ENCODE peak calls at places on chromosomes 4 and X, in five cellular contexts. X, F, P, K and W are unnamed samples.

GRCh38 chr4:42625366-42625765 is 31.5 kb downstream of the ATP8A1 start:
- DNase-seq in F (no peak), P (no peak), X (no peak), K (no peak), W (no peak)

GRCh38 chr4:122716825-122717448 is 15.6 kb upstream of the BBS12 start:
- DNase-seq in X (peak), F (peak), P (peak), K (peak), W (peak)

GRCh38 chrX:104108955-104109354 is 3.4 kb upstream of the ZCCHC18 start:
- DNase-seq in P (no peak), K (no peak), X (no peak), F (no peak), W (no peak)

GRCh38 chrX:19003756-19004155 is 19.8 kb upstream of the PHKA2 start:
- DNase-seq in X (no peak), P (no peak), F (no peak), K (no peak), W (no peak)

GRCh38 chr4:29553842-29554241 is 1166.3 kb upstream of the PCDH7 start:
- DNase-seq in K (no peak), F (no peak), P (peak), X (no peak), W (peak)

GRCh38 chr4:73648478-73648877 is 28.2 kb upstream of the RASSF6 start:
- DNase-seq in X (no peak), P (no peak), K (no peak), F (no peak), W (peak)

GRCh38 chrX:115486510-115486909 is 74.5 kb upstream of the PLS3 start:
- DNase-seq in P (no peak), K (no peak), F (no peak), X (no peak), W (no peak)

GRCh38 chr4:91936301-91936700 is 367.5 kb upstream of the GRID2 start:
- DNase-seq in X (no peak), F (no peak), P (no peak), K (no peak), W (peak)

GRCh38 chrX:16785247-16786138 is 773 bp upstream of the TXLNG start:
- DNase-seq in P (peak), X (peak), K (no peak), F (no peak), W (peak)

GRCh38 chr4:185202984-185203379 is 818 bp downstream of the CFAP97 start:
- DNase-seq in X (no peak), F (no peak), K (no peak), P (no peak), W (no peak)

GRCh38 chr4:7217453-7218310 is 25.3 kb downstream of the SORCS2 start:
- DNase-seq in X (peak), K (peak), F (no peak), P (no peak), W (no peak)

GRCh38 chr4:183142566-183143545 is 43.8 kb downstream of the WWC2 start:
- DNase-seq in X (no peak), K (peak), P (peak), F (no peak), W (peak)

GRCh38 chr4:152996101-152996500 is 60.0 kb downstream of the FHDC1 start:
- DNase-seq in X (no peak), F (no peak), K (no peak), P (no peak), W (peak)

GRCh38 chr4:42653606-42654560 is 3.0 kb downstream of the ATP8A1 start:
- DNase-seq in F (no peak), P (no peak), X (no peak), K (no peak), W (no peak)

GRCh38 chrX:28133763-28134162 is 152.5 kb upstream of the DCAF8L1 start:
- DNase-seq in F (no peak), K (no peak), X (no peak), P (no peak), W (no peak)

GRCh38 chr4:188680667-188681063 is 541.4 kb downstream of the TRIML1 start:
- DNase-seq in P (no peak), K (no peak), F (no peak), X (no peak), W (no peak)

GRCh38 chr4:71126719-71127118 is 133.3 kb downstream of the DCK start:
- DNase-seq in P (no peak), F (no peak), X (no peak), K (peak), W (no peak)

GRCh38 chrX:23331701-23332100 is 2.9 kb upstream of the PTCHD1 start:
- DNase-seq in F (no peak), X (peak), P (no peak), K (no peak), W (peak)

GRCh38 chrX:28225508-28225907 is 244.3 kb upstream of the DCAF8L1 start:
- DNase-seq in P (no peak), F (no peak), X (no peak), K (no peak), W (no peak)

GRCh38 chr4:139912423-139912822 is 241.6 kb downstream of the MAML3 start:
- DNase-seq in K (no peak), P (no peak), F (no peak), X (no peak), W (no peak)

GRCh38 chr4:27463816-27464215 is 603.2 kb downstream of the STIM2 start:
- DNase-seq in F (no peak), K (peak), X (no peak), P (no peak), W (no peak)

GRCh38 chr4:90582087-90582486 is 454.9 kb downstream of the CCSER1 start:
- DNase-seq in F (no peak), P (no peak), X (no peak), K (no peak), W (peak)

GRCh38 chr4:663438-664428 is 10.3 kb downstream of the ATP5ME start:
- DNase-seq in F (peak), X (peak), P (peak), K (no peak), W (peak)

GRCh38 chr4:59057804-59058203 is 1947.6 kb upstream of the IGFBP7 start:
- DNase-seq in K (peak), P (no peak), X (no peak), F (no peak), W (peak)

GRCh38 chr4:114890773-114891172 is 222.6 kb downstream of the NDST4 start:
- DNase-seq in X (no peak), F (no peak), K (no peak), P (no peak), W (peak)

GRCh38 chr4:78645853-78646757 is 94.5 kb downstream of the ANXA3 start:
- DNase-seq in P (no peak), K (peak), F (no peak), X (no peak), W (peak)

GRCh38 chr4:47068986-47069385 is 37.6 kb downstream of the GABRB1 start:
- DNase-seq in P (no peak), F (no peak), K (no peak), X (no peak), W (no peak)

GRCh38 chr4:234178-234577 is 71.1 kb downstream of the ZNF732 start:
- DNase-seq in K (no peak), X (no peak), F (no peak), P (no peak), W (no peak)